ENCODE peak calls at places on chromosomes 16 and 17, in four cellular contexts. E is NCI-H1930; Q is activated naive CD4-positive, alpha-beta T cell; T is kidney tubule cell. H is an unnamed sample.

GRCh38 chr17:11490171-11490760 is 108.0 kb upstream of the DNAH9 start:
- DNase-seq in E (no peak), Q (no peak), T (no peak), H (no peak)

GRCh38 chr16:81278526-81278925 is 36.2 kb upstream of the GAN start:
- DNase-seq in E (no peak), Q (no peak), T (no peak), H (no peak)

GRCh38 chr16:64381979-64382378 is 739.9 kb downstream of the CDH11 start:
- DNase-seq in E (no peak), Q (no peak), T (no peak), H (no peak)

GRCh38 chr17:46266656-46267544 is 28.0 kb upstream of the LRRC37A start:
- DNase-seq in E (peak), Q (peak), T (peak), H (no peak)

GRCh38 chr16:48511071-48511540 is 98.9 kb downstream of the N4BP1 start:
- DNase-seq in E (no peak), Q (no peak), T (no peak), H (no peak)

GRCh38 chr17:81210466-81210865 is 12.3 kb downstream of the CEP131 start:
- DNase-seq in E (no peak), Q (no peak), T (no peak), H (no peak)

GRCh38 chr17:49703557-49704277 is 4.0 kb downstream of the SLC35B1 start:
- DNase-seq in E (no peak), Q (no peak), T (peak), H (no peak)

GRCh38 chr17:73888875-73889274 is 244.6 kb upstream of the SDK2 start:
- DNase-seq in E (no peak), Q (no peak), T (no peak), H (no peak)

GRCh38 chr17:78484300-78485159 is 92.7 kb downstream of the DNAH17 start:
- DNase-seq in E (no peak), Q (peak), T (no peak), H (no peak)

GRCh38 chr17:50905460-50905803 is 39.3 kb upstream of the TOB1 start:
- DNase-seq in E (no peak), Q (no peak), T (no peak), H (no peak)

GRCh38 chr16:31537362-31537921 is 9.7 kb downstream of the AHSP start:
- DNase-seq in E (no peak), Q (no peak), T (peak), H (no peak)

GRCh38 chr17:412211-413015 is 59.8 kb upstream of the RPH3AL start:
- DNase-seq in E (no peak), Q (peak), T (peak), H (no peak)

GRCh38 chr17:43342601-43342905 is 56.2 kb upstream of the ARL4D start:
- DNase-seq in E (no peak), Q (no peak), T (no peak), H (no peak)

GRCh38 chr16:88102597-88102996 is 151.4 kb downstream of the BANP start:
- DNase-seq in E (no peak), Q (no peak), T (no peak), H (no peak)

GRCh38 chr17:8337802-8338744 is 1.6 kb upstream of the ODF4 start:
- DNase-seq in E (no peak), Q (no peak), T (no peak), H (no peak)

GRCh38 chr16:66405057-66405783 is 21.9 kb upstream of the BEAN1 start:
- DNase-seq in E (no peak), Q (no peak), T (no peak), H (no peak)

GRCh38 chr16:17515421-17516210 is 44.9 kb upstream of the XYLT1 start:
- DNase-seq in E (no peak), Q (no peak), T (peak), H (no peak)

GRCh38 chr16:680967-681745 is 946 bp downstream of the STUB1 start:
- DNase-seq in E (no peak), Q (no peak), T (peak), H (no peak)

GRCh38 chr16:307691-308312 is 24.8 kb downstream of the PDIA2 start:
- DNase-seq in E (no peak), Q (no peak), T (no peak), H (no peak)

GRCh38 chr16:88855176-88855575 is 1.6 kb downstream of the GALNS start:
- DNase-seq in E (no peak), Q (no peak), T (no peak), H (no peak)

GRCh38 chr17:39604911-39605491 is 2.7 kb downstream of the NEUROD2 start:
- DNase-seq in E (no peak), Q (no peak), T (no peak), H (no peak)

GRCh38 chr16:959232-960040 is 11.3 kb downstream of the LMF1 start:
- DNase-seq in E (no peak), Q (no peak), T (no peak), H (no peak)

GRCh38 chr16:31213877-31214704 is at the start of gene TRIM72:
- DNase-seq in E (no peak), Q (no peak), T (no peak), H (no peak)

GRCh38 chr17:81494984-81495383 is 17.6 kb downstream of the ACTG1 start:
- DNase-seq in E (peak), Q (no peak), T (no peak), H (no peak)

GRCh38 chr17:57245786-57246185 is 10.5 kb upstream of the MSI2 start:
- DNase-seq in E (no peak), Q (no peak), T (no peak), H (no peak)